ENCODE peak calls at places on chromosomes 2 and 18, in six cellular contexts. One of them, this sample, is unnamed.

GRCh38 chr2:112731479-112731878 is 10.7 kb downstream of the NT5DC4 start:
- DNase-seq in A549: no peak
- DNase-seq in prostate gland: no peak
- DNase-seq in adrenal gland: no peak
- DNase-seq in body of pancreas: no peak
- DNase-seq in heart left ventricle: no peak
- DNase-seq in this sample: no peak

GRCh38 chr2:178761759-178762371 is 45.4 kb downstream of the TTN start:
- DNase-seq in A549: peak; percentile 6
- DNase-seq in prostate gland: no peak
- DNase-seq in adrenal gland: no peak
- DNase-seq in body of pancreas: peak; percentile 46
- DNase-seq in heart left ventricle: no peak
- DNase-seq in this sample: no peak

GRCh38 chr18:5036523-5036922 is 160.5 kb downstream of the AKAIN1 start:
- DNase-seq in A549: no peak
- DNase-seq in prostate gland: no peak
- DNase-seq in adrenal gland: no peak
- DNase-seq in body of pancreas: no peak
- DNase-seq in heart left ventricle: no peak
- DNase-seq in this sample: no peak

GRCh38 chr2:109530712-109531111 is 83.1 kb downstream of the SEPTIN10 start:
- DNase-seq in A549: no peak
- DNase-seq in prostate gland: no peak
- DNase-seq in adrenal gland: no peak
- DNase-seq in body of pancreas: no peak
- DNase-seq in heart left ventricle: no peak
- DNase-seq in this sample: no peak

GRCh38 chr2:174336403-174337336 is 1.9 kb downstream of the SP9 start:
- DNase-seq in A549: no peak
- DNase-seq in prostate gland: no peak
- DNase-seq in adrenal gland: no peak
- DNase-seq in body of pancreas: peak; percentile 38
- DNase-seq in heart left ventricle: no peak
- DNase-seq in this sample: no peak

GRCh38 chr18:29979884-29980283 is 1062.7 kb downstream of the DSC3 start:
- DNase-seq in A549: no peak
- DNase-seq in prostate gland: no peak
- DNase-seq in adrenal gland: no peak
- DNase-seq in body of pancreas: no peak
- DNase-seq in heart left ventricle: no peak
- DNase-seq in this sample: no peak

GRCh38 chr2:36414307-36414706 is 58.7 kb downstream of the CRIM1 start:
- DNase-seq in A549: no peak
- DNase-seq in prostate gland: no peak
- DNase-seq in adrenal gland: no peak
- DNase-seq in body of pancreas: no peak
- DNase-seq in heart left ventricle: no peak
- DNase-seq in this sample: no peak

GRCh38 chr18:3442894-3443293 is 7.1 kb upstream of the TGIF1 start:
- DNase-seq in A549: no peak
- DNase-seq in prostate gland: no peak
- DNase-seq in adrenal gland: no peak
- DNase-seq in body of pancreas: no peak
- DNase-seq in heart left ventricle: no peak
- DNase-seq in this sample: no peak

GRCh38 chr2:100292022-100292580 is 30.2 kb downstream of the LONRF2 start:
- DNase-seq in A549: peak; percentile 82
- DNase-seq in prostate gland: no peak
- DNase-seq in adrenal gland: peak; percentile 83
- DNase-seq in body of pancreas: peak; percentile 49
- DNase-seq in heart left ventricle: no peak
- DNase-seq in this sample: no peak
- TF ChIP-seq POLR2A in A549: no peak
- TF ChIP-seq POLR2A in prostate gland: no peak
- TF ChIP-seq POLR2A in adrenal gland: peak; percentile 20
- TF ChIP-seq POLR2A in body of pancreas: no peak
- TF ChIP-seq POLR2A in heart left ventricle: no peak
- TF ChIP-seq POLR2A in this sample: no peak

GRCh38 chr2:131520526-131520925 is 7.2 kb upstream of the CCDC74A start:
- DNase-seq in A549: no peak
- DNase-seq in prostate gland: no peak
- DNase-seq in adrenal gland: peak; percentile 48
- DNase-seq in body of pancreas: no peak
- DNase-seq in heart left ventricle: no peak
- DNase-seq in this sample: no peak

GRCh38 chr2:131519466-131519865 is 8.2 kb upstream of the CCDC74A start:
- DNase-seq in A549: no peak
- DNase-seq in prostate gland: no peak
- DNase-seq in adrenal gland: no peak
- DNase-seq in body of pancreas: no peak
- DNase-seq in heart left ventricle: no peak
- DNase-seq in this sample: no peak

GRCh38 chr2:131517106-131517831 is 10.4 kb upstream of the CCDC74A start:
- DNase-seq in A549: no peak
- DNase-seq in prostate gland: no peak
- DNase-seq in adrenal gland: no peak
- DNase-seq in body of pancreas: no peak
- DNase-seq in heart left ventricle: no peak
- DNase-seq in this sample: no peak

DNA sequence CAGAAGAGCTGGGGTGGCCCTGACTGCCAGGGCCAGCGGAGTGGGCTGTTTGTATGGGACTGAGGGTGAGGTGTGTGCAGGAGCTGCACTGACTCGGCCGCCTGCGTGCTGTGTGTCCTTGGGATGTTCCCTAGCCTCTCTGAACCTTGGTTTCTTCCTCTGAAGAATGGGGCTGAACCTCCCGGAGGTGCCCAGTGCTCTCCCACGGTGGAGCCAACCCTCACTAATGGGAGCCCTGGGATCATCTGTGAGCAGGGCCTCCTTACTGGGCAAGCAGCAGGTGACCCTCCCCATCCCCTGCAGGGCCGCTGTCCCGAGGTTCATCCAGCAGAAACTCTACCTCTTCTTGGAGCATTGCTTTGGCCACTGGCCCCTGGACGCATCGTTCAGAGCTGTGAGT is 11.7 kb upstream of the CCDC74A start:
- DNase-seq in A549: no peak
- DNase-seq in prostate gland: no peak
- DNase-seq in adrenal gland: no peak
- DNase-seq in body of pancreas: no peak
- DNase-seq in heart left ventricle: no peak
- DNase-seq in this sample: no peak
- TF ChIP-seq POLR2A in A549: no peak
- TF ChIP-seq POLR2A in prostate gland: no peak
- TF ChIP-seq POLR2A in adrenal gland: no peak
- TF ChIP-seq POLR2A in body of pancreas: no peak
- TF ChIP-seq POLR2A in heart left ventricle: no peak
- TF ChIP-seq POLR2A in this sample: no peak

DNA sequence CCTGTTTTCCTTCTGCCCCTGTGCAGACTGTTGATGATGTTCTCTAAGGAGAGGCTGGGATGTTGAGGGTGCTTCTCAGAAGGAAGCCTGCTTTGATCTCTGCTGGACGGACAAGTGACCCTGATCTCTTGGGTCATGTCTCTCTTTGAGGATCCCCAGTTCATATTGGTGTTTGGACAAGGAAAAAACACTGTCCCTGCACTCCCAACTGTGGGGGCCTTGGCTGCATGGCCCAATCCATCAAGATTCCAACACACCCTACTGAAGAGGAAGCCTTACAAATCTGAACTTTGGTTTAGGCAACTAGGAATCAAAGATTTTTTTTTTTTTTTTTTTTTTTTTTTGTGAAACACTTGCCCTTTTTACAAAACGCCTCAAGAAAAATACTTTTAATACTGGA is 44.9 kb upstream of the CD28 start:
- DNase-seq in A549: no peak
- DNase-seq in prostate gland: no peak
- DNase-seq in adrenal gland: no peak
- DNase-seq in body of pancreas: no peak
- DNase-seq in heart left ventricle: no peak
- DNase-seq in this sample: no peak
- TF ChIP-seq POLR2A in A549: no peak
- TF ChIP-seq POLR2A in prostate gland: no peak
- TF ChIP-seq POLR2A in adrenal gland: no peak
- TF ChIP-seq POLR2A in body of pancreas: no peak
- TF ChIP-seq POLR2A in heart left ventricle: no peak
- TF ChIP-seq POLR2A in this sample: no peak

GRCh38 chr2:88144914-88145497 is 17.1 kb upstream of the FABP1 start:
- DNase-seq in A549: no peak
- DNase-seq in prostate gland: no peak
- DNase-seq in adrenal gland: no peak
- DNase-seq in body of pancreas: no peak
- DNase-seq in heart left ventricle: no peak
- DNase-seq in this sample: no peak
- TF ChIP-seq POLR2A in A549: no peak
- TF ChIP-seq POLR2A in prostate gland: no peak
- TF ChIP-seq POLR2A in adrenal gland: no peak
- TF ChIP-seq POLR2A in body of pancreas: no peak
- TF ChIP-seq POLR2A in heart left ventricle: no peak
- TF ChIP-seq POLR2A in this sample: no peak

DNA sequence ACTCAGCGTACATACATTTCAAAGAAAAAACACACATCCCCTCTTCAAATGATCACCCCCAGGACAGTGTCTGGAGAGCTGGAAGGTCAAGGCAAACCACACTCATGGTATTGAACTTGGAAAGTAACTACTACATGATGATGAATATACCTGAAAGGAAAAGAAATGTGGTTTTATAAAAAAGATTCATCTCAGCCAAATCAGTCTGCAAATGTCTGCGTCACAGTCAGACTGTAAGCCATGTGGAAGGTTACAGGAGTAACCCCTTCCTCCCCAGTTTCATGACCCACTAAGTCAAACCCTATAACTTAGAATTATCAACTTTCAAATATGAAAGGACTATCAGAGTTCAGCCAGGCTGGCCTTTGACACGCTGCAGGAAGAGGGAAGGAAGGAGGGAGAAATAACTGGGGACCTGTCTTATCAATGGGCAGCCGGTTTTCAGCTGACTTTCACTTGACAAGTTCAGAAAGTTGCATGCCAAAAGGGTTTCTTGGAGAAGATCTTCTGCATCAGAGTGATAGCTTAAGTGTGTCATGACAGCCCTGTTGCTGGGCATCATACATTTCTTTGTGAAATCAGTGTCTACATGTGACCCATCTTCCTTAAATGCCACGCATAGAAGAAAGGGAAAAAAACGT is 7.0 kb upstream of the BMP10 start:
- DNase-seq in A549: no peak
- DNase-seq in prostate gland: no peak
- DNase-seq in adrenal gland: no peak
- DNase-seq in body of pancreas: no peak
- DNase-seq in heart left ventricle: no peak
- DNase-seq in this sample: no peak
- TF ChIP-seq POLR2A in A549: no peak
- TF ChIP-seq POLR2A in prostate gland: no peak
- TF ChIP-seq POLR2A in adrenal gland: no peak
- TF ChIP-seq POLR2A in body of pancreas: no peak
- TF ChIP-seq POLR2A in heart left ventricle: no peak
- TF ChIP-seq POLR2A in this sample: no peak

GRCh38 chr18:48785091-48785614 is 165.6 kb downstream of the SMAD7 start:
- DNase-seq in A549: no peak
- DNase-seq in prostate gland: no peak
- DNase-seq in adrenal gland: no peak
- DNase-seq in body of pancreas: peak; percentile 55
- DNase-seq in heart left ventricle: no peak
- DNase-seq in this sample: peak; percentile 80
- TF ChIP-seq POLR2A in A549: no peak
- TF ChIP-seq POLR2A in prostate gland: no peak
- TF ChIP-seq POLR2A in adrenal gland: no peak
- TF ChIP-seq POLR2A in body of pancreas: no peak
- TF ChIP-seq POLR2A in heart left ventricle: no peak
- TF ChIP-seq POLR2A in this sample: no peak

This sample was measured in GM12891.